ENCODE peak calls at places on chromosomes 4 and X, in eight cellular contexts. A is bronchial epithelial cell, S is psoas muscle, H is GM13976, M is GM12865, D is GM20000, L is K562, I is neural crest cell. K is an unnamed sample.

GRCh38 chr4:108361886-108362285 is 193.2 kb upstream of the LEF1 start:
- DNase-seq in A (no peak), S (no peak), H (no peak), M (no peak), D (no peak), L (no peak), I (no peak), K (no peak)

GRCh38 chr4:1511441-1512041 is 105.3 kb upstream of the NKX1-1 start:
- DNase-seq in A (peak), S (peak), H (no peak), M (peak), D (no peak), L (peak), I (no peak), K (no peak)

GRCh38 chr4:95761441-95761840 is 78.5 kb upstream of the PDHA2 start:
- DNase-seq in A (peak), S (no peak), H (no peak), M (no peak), D (no peak), L (no peak), I (no peak), K (no peak)

GRCh38 chrX:130719399-130719798 is 183.6 kb downstream of the ENOX2 start:
- DNase-seq in A (no peak), S (no peak), H (no peak), M (no peak), D (no peak), L (no peak), I (peak), K (no peak)

GRCh38 chr4:14254252-14254651 is 626.7 kb upstream of the BOD1L1 start:
- DNase-seq in A (peak), S (peak), H (no peak), M (peak), D (peak), L (peak), I (peak), K (peak)

GRCh38 chr4:145557720-145558119 is 61.5 kb upstream of the MMAA start:
- DNase-seq in A (peak), S (peak), H (peak), M (peak), D (peak), L (peak), I (peak), K (no peak)

GRCh38 chr4:20319785-20320184 is 68.1 kb downstream of the SLIT2 start:
- DNase-seq in A (no peak), S (no peak), H (no peak), M (no peak), D (no peak), L (no peak), I (no peak), K (no peak)

GRCh38 chrX:10972731-10973130 is 138.4 kb upstream of the HCCS start:
- DNase-seq in A (no peak), S (no peak), H (no peak), M (no peak), D (no peak), L (no peak), I (no peak), K (no peak)

GRCh38 chrX:132564026-132564425 is 75.2 kb upstream of the MBNL3 start:
- DNase-seq in A (no peak), S (no peak), H (no peak), M (no peak), D (no peak), L (no peak), I (no peak), K (no peak)

DNA sequence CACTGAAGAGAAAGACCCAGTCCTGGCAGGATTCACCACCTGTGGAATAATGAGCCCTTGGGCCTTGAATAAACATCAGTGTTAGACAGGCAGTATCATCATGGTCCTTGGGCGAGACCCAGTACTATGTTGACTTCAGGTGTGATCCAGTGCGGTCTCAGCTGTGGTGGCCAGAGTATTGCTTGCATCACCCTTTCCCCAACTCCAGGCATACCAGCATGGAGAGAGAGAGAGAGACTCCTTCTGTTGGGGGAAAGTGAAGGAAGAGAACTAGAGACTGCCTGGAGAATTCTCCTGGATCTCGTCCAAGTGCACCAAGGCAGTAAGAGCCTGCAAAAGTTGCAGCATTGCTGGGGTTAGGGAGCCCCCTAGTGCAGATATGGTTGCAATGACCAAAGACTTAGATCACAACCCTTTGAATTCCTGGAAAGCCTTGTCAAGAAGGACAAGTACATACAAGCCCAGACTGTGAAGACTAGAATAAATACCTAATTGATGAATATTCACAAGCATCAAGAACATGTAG is 61.1 kb upstream of the VAMP7 start:
- DNase-seq in A (peak), S (peak), H (peak), M (peak), D (peak), L (peak), I (peak), K (no peak)
- TF ChIP-seq CTCF in A (peak), S (peak), H (peak), M (peak), D (peak), L (peak), I (peak), K (no peak)

GRCh38 chrX:38175140-38175539 is 45.5 kb downstream of the SRPX start:
- DNase-seq in A (peak), S (no peak), H (peak), M (peak), D (peak), L (peak), I (peak), K (no peak)
- TF ChIP-seq CTCF in A (peak), S (no peak), H (peak), M (peak), D (peak), L (peak), I (peak), K (no peak)

DNA sequence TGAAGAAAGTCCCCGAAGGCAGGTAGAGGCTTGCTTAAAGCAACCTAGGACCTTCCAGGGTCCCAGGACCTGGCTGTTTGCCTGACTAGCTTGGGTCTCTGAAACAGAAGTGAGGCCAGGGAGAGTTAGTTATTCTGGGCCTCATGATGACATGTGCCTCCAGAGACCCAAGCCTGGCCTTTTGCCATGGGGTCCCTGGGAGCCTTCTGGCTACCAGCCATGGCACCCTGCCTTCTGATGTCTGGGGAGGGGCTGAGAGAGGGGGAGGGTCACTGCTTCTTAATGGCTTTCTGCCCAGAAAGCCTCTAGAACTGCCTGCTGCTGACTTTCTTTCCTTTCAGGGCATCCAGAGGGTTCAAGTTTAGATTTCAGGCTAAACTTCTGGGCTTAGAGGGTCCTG is 1.0 kb upstream of the STARD8 start:
- DNase-seq in A (no peak), S (peak), H (no peak), M (no peak), D (no peak), L (no peak), I (no peak), K (no peak)
- TF ChIP-seq CTCF in A (no peak), S (no peak), H (no peak), M (no peak), D (no peak), L (no peak), I (no peak), K (no peak)

GRCh38 chrX:82219129-82219528 is 1017.2 kb downstream of the SH3BGRL start:
- DNase-seq in A (no peak), S (no peak), H (no peak), M (no peak), D (no peak), L (no peak), I (no peak), K (no peak)

DNA sequence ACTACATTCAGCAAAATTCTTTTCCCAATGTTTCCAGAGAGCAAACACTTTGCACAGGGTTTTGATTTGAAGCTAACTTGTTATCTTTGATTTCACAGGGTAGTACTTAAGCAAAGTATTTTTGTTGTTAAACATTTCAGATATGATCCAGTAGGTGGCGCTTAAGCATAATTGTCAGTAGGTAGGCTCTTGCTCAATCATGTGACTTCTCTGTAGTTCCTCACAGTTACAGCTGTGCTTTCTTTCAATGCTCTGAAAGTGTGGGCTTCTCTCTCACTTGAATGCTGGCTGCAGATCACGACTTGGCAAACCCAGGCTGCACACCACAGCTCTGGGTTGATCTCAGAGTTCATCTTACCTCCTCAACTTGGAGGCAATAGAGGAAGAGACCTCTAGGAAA is 1016.5 kb downstream of the SH3BGRL start:
- DNase-seq in A (peak), S (no peak), H (peak), M (peak), D (peak), L (peak), I (no peak), K (no peak)
- TF ChIP-seq CTCF in A (peak), S (peak), H (peak), M (no peak), D (no peak), L (peak), I (peak), K (no peak)

GRCh38 chr4:5018096-5018495 is 1.2 kb downstream of the CYTL1 start:
- DNase-seq in A (no peak), S (no peak), H (no peak), M (no peak), D (no peak), L (no peak), I (no peak), K (no peak)
- TF ChIP-seq CTCF in A (no peak), S (no peak), H (no peak), M (no peak), D (no peak), L (peak), I (peak), K (no peak)

GRCh38 chr4:64584981-64585557 is 175.8 kb upstream of the TECRL start:
- DNase-seq in A (peak), S (no peak), H (peak), M (peak), D (peak), L (peak), I (no peak), K (no peak)
- TF ChIP-seq CTCF in A (peak), S (peak), H (peak), M (peak), D (peak), L (peak), I (peak), K (no peak)

DNA sequence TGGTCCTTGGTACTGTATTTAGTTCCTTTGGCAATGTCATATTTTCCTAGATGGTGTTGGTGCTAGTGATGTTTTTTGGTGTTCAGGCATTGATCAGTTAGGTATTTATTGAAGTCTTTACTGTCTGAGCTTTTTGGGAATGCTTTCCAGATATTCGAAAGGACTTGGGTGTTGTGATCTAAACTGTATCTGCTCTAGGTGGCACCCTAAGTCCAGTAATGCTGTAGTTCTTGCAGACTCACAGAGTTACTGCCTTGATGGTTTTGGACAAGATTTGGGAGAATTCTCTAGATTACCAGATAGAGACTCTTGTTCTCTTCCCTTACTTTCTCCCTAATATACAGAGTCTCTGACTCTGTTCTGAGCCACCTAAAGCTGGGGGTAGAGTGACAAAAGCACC is 513.6 kb upstream of the PITX2 start:
- DNase-seq in A (peak), S (no peak), H (no peak), M (peak), D (no peak), L (no peak), I (no peak), K (no peak)
- TF ChIP-seq CTCF in A (no peak), S (peak), H (no peak), M (peak), D (no peak), L (no peak), I (no peak), K (no peak)

DNA sequence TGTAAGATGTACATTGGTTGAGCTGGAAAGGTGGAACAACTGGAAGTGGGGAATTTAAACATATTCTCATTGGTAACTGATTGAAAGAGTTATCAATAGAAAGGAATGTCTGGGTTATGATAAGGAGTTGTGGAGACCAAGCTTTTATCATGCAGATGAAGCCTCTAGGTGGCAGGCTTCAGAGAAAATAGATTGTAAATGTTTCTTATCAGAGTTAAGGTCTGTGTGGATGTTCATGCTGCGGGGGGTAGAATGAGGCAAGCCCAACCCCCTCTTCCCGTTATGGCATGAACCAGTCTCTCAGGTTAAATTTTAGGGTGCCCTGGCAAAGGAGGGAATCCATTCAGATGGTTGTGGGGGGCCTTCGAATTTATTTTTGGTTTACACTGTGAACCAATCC is 16.0 kb downstream of the ARSD start:
- DNase-seq in A (no peak), S (no peak), H (no peak), M (no peak), D (no peak), L (peak), I (no peak), K (no peak)
- TF ChIP-seq CTCF in A (no peak), S (no peak), H (no peak), M (peak), D (no peak), L (peak), I (peak), K (no peak)

GRCh38 chr4:184270808-184271413 is 53.2 kb upstream of the ENPP6 start:
- DNase-seq in A (no peak), S (no peak), H (no peak), M (no peak), D (no peak), L (no peak), I (no peak), K (no peak)

GRCh38 chr4:184268574-184269160 is 51.0 kb upstream of the ENPP6 start:
- DNase-seq in A (no peak), S (no peak), H (no peak), M (peak), D (no peak), L (peak), I (no peak), K (no peak)

GRCh38 chr4:184267673-184268573 is 50.2 kb upstream of the ENPP6 start:
- DNase-seq in A (peak), S (no peak), H (peak), M (peak), D (peak), L (peak), I (no peak), K (no peak)

GRCh38 chr4:184267206-184267608 is 49.5 kb upstream of the ENPP6 start:
- DNase-seq in A (no peak), S (no peak), H (no peak), M (peak), D (no peak), L (no peak), I (no peak), K (no peak)

GRCh38 chr4:184269879-184270430 is 52.3 kb upstream of the ENPP6 start:
- DNase-seq in A (no peak), S (no peak), H (no peak), M (no peak), D (no peak), L (no peak), I (no peak), K (no peak)
- TF ChIP-seq CTCF in A (no peak), S (no peak), H (no peak), M (no peak), D (no peak), L (no peak), I (no peak), K (no peak)

GRCh38 chr4:182642831-182643230 is 274.4 kb downstream of the DCTD start:
- DNase-seq in A (no peak), S (no peak), H (no peak), M (peak), D (no peak), L (no peak), I (no peak), K (no peak)
- TF ChIP-seq CTCF in A (no peak), S (no peak), H (no peak), M (peak), D (no peak), L (peak), I (peak), K (no peak)

K was measured in omental fat pad.